ENCODE peak calls at places on chromosomes 4 and X, in five cellular contexts. N, V, S, W and L are unnamed samples.

GRCh38 chrX:109294097-109294815 is 187.6 kb downstream of the GUCY2F start:
- ATAC-seq in N (no peak), V (no peak), S (no peak), W (no peak), L (no peak)

GRCh38 chr4:77636902-77637301 is 31.3 kb downstream of the CXCL13 start:
- ATAC-seq in N (peak; percentile 65), V (peak; percentile 64), S (no peak), W (no peak), L (no peak)

GRCh38 chrX:9860826-9861225 is 74.6 kb downstream of the SHROOM2 start:
- ATAC-seq in N (no peak), V (no peak), S (no peak), W (no peak), L (no peak)

GRCh38 chr4:53088132-53088531 is 226.0 kb downstream of the RASL11B start:
- ATAC-seq in N (no peak), V (no peak), S (no peak), W (no peak), L (peak; percentile 63)

GRCh38 chr4:137993232-137993631 is 248.9 kb downstream of the SLC7A11 start:
- ATAC-seq in N (no peak), V (no peak), S (no peak), W (no peak), L (no peak)

GRCh38 chr4:15385928-15386327 is 41.9 kb upstream of the C1QTNF7 start:
- ATAC-seq in N (no peak), V (no peak), S (no peak), W (no peak), L (peak; percentile 75)

GRCh38 chr4:5887361-5888221 is 5.3 kb downstream of the CRMP1 start:
- ATAC-seq in N (no peak), V (no peak), S (no peak), W (no peak), L (peak; percentile 30)

GRCh38 chr4:45442466-45442865 is 681.4 kb downstream of the GABRG1 start:
- ATAC-seq in N (peak; percentile 42), V (no peak), S (no peak), W (no peak), L (no peak)

GRCh38 chr4:152014280-152014679 is 253.5 kb upstream of the GATB start:
- ATAC-seq in N (no peak), V (no peak), S (peak; percentile 66), W (peak; percentile 52), L (no peak)

GRCh38 chr4:133385161-133385954 is 236.3 kb downstream of the PCDH10 start:
- ATAC-seq in N (no peak), V (no peak), S (no peak), W (no peak), L (no peak)

GRCh38 chr4:172656055-172656454 is 512.6 kb upstream of the GALNT7 start:
- ATAC-seq in N (no peak), V (no peak), S (no peak), W (no peak), L (no peak)

GRCh38 chrX:47579537-47579936 is 2.7 kb upstream of the TIMP1 start:
- ATAC-seq in N (peak; percentile 58), V (no peak), S (no peak), W (peak; percentile 46), L (no peak)

GRCh38 chr4:69239777-69240176 is 25.2 kb upstream of the UGT2B11 start:
- ATAC-seq in N (no peak), V (no peak), S (no peak), W (no peak), L (no peak)

GRCh38 chr4:51851090-51851936 is 8.4 kb downstream of the DCUN1D4 start:
- ATAC-seq in N (no peak), V (no peak), S (no peak), W (no peak), L (no peak)

GRCh38 chr4:140995058-140995457 is 138.2 kb downstream of the RNF150 start:
- ATAC-seq in N (no peak), V (no peak), S (no peak), W (no peak), L (peak; percentile 38)

GRCh38 chr4:152938237-152938969 is 2.3 kb downstream of the FHDC1 start:
- ATAC-seq in N (peak; percentile 15), V (no peak), S (no peak), W (no peak), L (no peak)

GRCh38 chr4:174358823-174359222 is 75.1 kb downstream of the CEP44 start:
- ATAC-seq in N (no peak), V (no peak), S (peak; percentile 74), W (peak; percentile 53), L (no peak)

GRCh38 chr4:20194079-20195013 is 57.4 kb upstream of the SLIT2 start:
- ATAC-seq in N (peak; percentile 43), V (no peak), S (no peak), W (no peak), L (peak; percentile 70)

GRCh38 chrX:48703642-48704481 is 7.3 kb downstream of the SUV39H1 start:
- ATAC-seq in N (no peak), V (peak; percentile 53), S (no peak), W (no peak), L (no peak)

GRCh38 chrX:40068048-40068447 is 29.7 kb downstream of the BCOR start:
- ATAC-seq in N (no peak), V (peak; percentile 39), S (peak; percentile 73), W (peak; percentile 86), L (no peak)

GRCh38 chr4:40306991-40307390 is 28.1 kb upstream of the CHRNA9 start:
- ATAC-seq in N (no peak), V (no peak), S (no peak), W (no peak), L (no peak)

GRCh38 chrX:41024755-41025154 is 60.5 kb upstream of the USP9X start:
- ATAC-seq in N (no peak), V (no peak), S (no peak), W (no peak), L (no peak)

GRCh38 chr4:56650259-56651070 is 30.6 kb downstream of the HOPX start:
- ATAC-seq in N (no peak), V (no peak), S (no peak), W (no peak), L (no peak)

GRCh38 chrX:78104447-78105176 is 564 bp downstream of the PGK1 start:
- ATAC-seq in N (peak; percentile 75), V (peak; percentile 79), S (no peak), W (no peak), L (peak; percentile 45)

GRCh38 chr4:177087060-177087459 is 222.6 kb upstream of the NEIL3 start:
- ATAC-seq in N (no peak), V (no peak), S (no peak), W (no peak), L (no peak)

GRCh38 chr4:25081866-25082471 is 51.2 kb upstream of the LGI2 start:
- ATAC-seq in N (no peak), V (no peak), S (no peak), W (no peak), L (no peak)

GRCh38 chrX:19602866-19603620 is 87.7 kb upstream of the MAP3K15 start:
- ATAC-seq in N (no peak), V (peak; percentile 95), S (no peak), W (no peak), L (no peak)

GRCh38 chr4:77843628-77844027 is 19.0 kb upstream of the MRPL1 start:
- ATAC-seq in N (no peak), V (no peak), S (no peak), W (no peak), L (no peak)

GRCh38 chr4:52545099-52546069 is 113.7 kb downstream of the USP46 start:
- ATAC-seq in N (peak; percentile 100), V (peak; percentile 77), S (peak; percentile 37), W (peak; percentile 75), L (peak; percentile 71)

GRCh38 chr4:186345184-186345583 is 79.2 kb downstream of the F11 start:
- ATAC-seq in N (no peak), V (no peak), S (no peak), W (no peak), L (no peak)

GRCh38 chr4:146333187-146333894 is 119.0 kb downstream of the REELD1 start:
- ATAC-seq in N (peak; percentile 76), V (peak; percentile 70), S (peak; percentile 39), W (no peak), L (no peak)

GRCh38 chr4:155692361-155692760 is 25.7 kb downstream of the GUCY1A1 start:
- ATAC-seq in N (no peak), V (no peak), S (no peak), W (no peak), L (no peak)

GRCh38 chrX:146259207-146259606 is 441.6 kb downstream of the SLITRK2 start:
- ATAC-seq in N (no peak), V (no peak), S (no peak), W (no peak), L (no peak)

GRCh38 chrX:146264763-146265375 is 447.2 kb downstream of the SLITRK2 start:
- ATAC-seq in N (no peak), V (no peak), S (no peak), W (no peak), L (no peak)
- H3K9me3 ChIP-seq in N (no peaks in the 10 kb centered on the region), V (no peaks in the 10 kb centered on the region), S (no peaks in the 10 kb centered on the region), W (no peaks in the 10 kb centered on the region), L (no peaks in the 10 kb centered on the region)

DNA sequence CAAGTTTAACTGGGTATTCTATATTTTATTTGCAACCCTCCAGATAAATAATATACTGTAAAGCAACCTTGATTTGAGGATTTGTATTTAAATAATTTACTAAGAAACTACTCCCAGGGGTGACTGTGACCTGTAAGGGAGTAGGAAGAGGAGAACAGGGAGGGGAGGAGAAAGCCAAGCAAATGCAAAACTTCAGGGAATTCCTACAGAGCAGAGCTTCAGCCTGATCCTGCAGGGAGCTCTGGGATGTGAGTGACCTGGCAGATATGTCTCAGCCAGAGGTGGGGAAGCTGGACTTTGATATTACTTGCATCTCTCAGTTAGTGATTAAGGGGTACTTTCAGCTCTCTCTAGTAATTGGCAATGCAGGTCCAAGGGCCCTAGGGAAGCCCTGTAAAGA is 302.0 kb downstream of the FRMPD4 start:
- ATAC-seq in N (no peak), V (no peak), S (no peak), W (no peak), L (no peak)
- H3K9me3 ChIP-seq in N (no peaks in the 10 kb centered on the region), V (no peaks in the 10 kb centered on the region), S (no peaks in the 10 kb centered on the region), W (no peaks in the 10 kb centered on the region), L (no peaks in the 10 kb centered on the region)

GRCh38 chr4:26911254-26911653 is 50.6 kb downstream of the STIM2 start:
- ATAC-seq in N (no peak), V (no peak), S (no peak), W (no peak), L (no peak)

GRCh38 chr4:26912810-26913209 is 52.2 kb downstream of the STIM2 start:
- ATAC-seq in N (no peak), V (no peak), S (no peak), W (peak; percentile 37), L (no peak)

GRCh38 chr4:26912069-26912468 is 51.4 kb downstream of the STIM2 start:
- ATAC-seq in N (no peak), V (no peak), S (no peak), W (no peak), L (no peak)

GRCh38 chr4:26907731-26908599 is 47.3 kb downstream of the STIM2 start:
- ATAC-seq in N (no peak), V (no peak), S (no peak), W (no peak), L (no peak)

DNA sequence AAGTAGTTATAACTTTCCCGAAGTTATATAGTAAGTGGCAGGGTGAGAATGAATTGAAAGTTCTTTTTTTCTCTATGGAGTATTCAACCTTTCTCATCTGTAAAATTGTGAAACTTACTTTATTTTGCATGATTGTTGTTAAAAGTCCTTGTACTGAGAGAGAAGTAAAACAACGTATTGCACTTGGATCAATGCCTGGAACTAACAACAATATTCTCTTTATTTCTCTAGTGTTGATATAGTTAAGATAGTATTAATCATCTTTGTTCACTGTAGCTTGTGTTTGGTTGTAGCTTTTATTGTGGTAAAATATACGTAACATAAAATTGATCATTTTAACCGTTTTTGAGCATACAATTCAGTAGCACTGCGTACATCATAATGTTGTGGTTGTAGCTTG is 48.7 kb downstream of the STIM2 start:
- ATAC-seq in N (no peak), V (no peak), S (no peak), W (no peak), L (no peak)
- H3K9me3 ChIP-seq in N (no peaks in the 10 kb centered on the region), V (no peaks in the 10 kb centered on the region), S (no peaks in the 10 kb centered on the region), W (no peaks in the 10 kb centered on the region), L (no peaks in the 10 kb centered on the region)

GRCh38 chr4:477686-478085 is 21.3 kb downstream of the ZNF721 start:
- ATAC-seq in N (no peak), V (no peak), S (no peak), W (no peak), L (no peak)
- H3K9me3 ChIP-seq in N (peaks cover 40% of the 10 kb centered on the region), V (peaks cover 60% of the 10 kb centered on the region), S (peaks cover 50% of the 10 kb centered on the region), W (peaks cover 38% of the 10 kb centered on the region), L (no peaks in the 10 kb centered on the region)